ENCODE peak calls at places on chromosomes 12 and 14, in nine cellular contexts. W is Panc1; V is CD8-positive, alpha-beta T cell; M is CD4-positive, alpha-beta memory T cell; P is WERI-Rb-1; U is lung; K is kidney epithelial cell; F is neuronal stem cell; J is small intestine. I is an unnamed sample. For H3K36me3 and H3K27me3, the result is how much of the 10 kb centered on the place peaks cover.

GRCh38 chr14:92898732-92899131 is 24.2 kb upstream of the CHGA start:
- DNase-seq in W (no peak), V (no peak), M (no peak), P (no peak), U (no peak), K (no peak), F (no peak), J (no peak), I (no peak)

GRCh38 chr14:104188727-104189400 is 50.5 kb downstream of the KIF26A start:
- DNase-seq in W (no peak), V (no peak), M (no peak), P (no peak), U (no peak), K (no peak), F (no peak), J (no peak), I (no peak)

GRCh38 chr12:122094735-122095561 is 16.4 kb downstream of the MLXIP start:
- DNase-seq in W (no peak), V (no peak), M (peak), P (no peak), U (no peak), K (no peak), F (no peak), J (no peak), I (no peak)

GRCh38 chr12:693937-694533 is 30.8 kb upstream of the NINJ2 start:
- DNase-seq in W (no peak), V (no peak), M (no peak), P (no peak), U (no peak), K (no peak), F (no peak), J (no peak), I (no peak)

GRCh38 chr14:88851587-88851986 is 27.1 kb downstream of the TTC8 start:
- DNase-seq in W (no peak), V (no peak), M (no peak), P (no peak), U (no peak), K (no peak), F (no peak), J (no peak), I (no peak)

GRCh38 chr14:51676549-51676948 is 24.8 kb downstream of the FRMD6 start:
- DNase-seq in W (no peak), V (no peak), M (no peak), P (no peak), U (no peak), K (no peak), F (no peak), J (no peak), I (no peak)

GRCh38 chr14:104262515-104263514 is 124.4 kb downstream of the KIF26A start:
- DNase-seq in W (no peak), V (no peak), M (no peak), P (peak), U (no peak), K (no peak), F (no peak), J (no peak), I (peak)

GRCh38 chr14:52694761-52695480 is 437 bp downstream of the ERO1A start:
- DNase-seq in W (no peak), V (peak), M (peak), P (peak), U (peak), K (peak), F (peak), J (peak), I (peak)

GRCh38 chr14:105486333-105486973 is at the start of gene CRIP1:
- DNase-seq in W (no peak), V (no peak), M (peak), P (no peak), U (no peak), K (no peak), F (no peak), J (peak), I (no peak)

GRCh38 chr14:30005114-30005698 is 77.6 kb upstream of the PRKD1 start:
- DNase-seq in W (peak), V (no peak), M (no peak), P (peak), U (no peak), K (peak), F (peak), J (peak), I (peak)

GRCh38 chr12:60335765-60336164 is 739.9 kb downstream of the SLC16A7 start:
- DNase-seq in W (no peak), V (no peak), M (no peak), P (no peak), U (no peak), K (peak), F (no peak), J (no peak), I (no peak)

GRCh38 chr14:33165926-33166289 is 227.2 kb downstream of the NPAS3 start:
- DNase-seq in W (no peak), V (no peak), M (no peak), P (no peak), U (no peak), K (no peak), F (no peak), J (no peak), I (no peak)

GRCh38 chr12:67598598-67598997 is 49.9 kb upstream of the DYRK2 start:
- DNase-seq in W (no peak), V (no peak), M (no peak), P (no peak), U (no peak), K (no peak), F (no peak), J (no peak), I (no peak)

GRCh38 chr12:116222358-116222757 is 55.1 kb downstream of the MED13L start:
- DNase-seq in W (peak), V (no peak), M (no peak), P (no peak), U (peak), K (peak), F (no peak), J (peak), I (no peak)

GRCh38 chr12:4118017-4118510 is 155.5 kb upstream of the CCND2 start:
- DNase-seq in W (no peak), V (no peak), M (no peak), P (no peak), U (peak), K (no peak), F (no peak), J (peak), I (no peak)

GRCh38 chr12:86496595-86496994 is 240.4 kb upstream of the MGAT4C start:
- DNase-seq in W (no peak), V (no peak), M (no peak), P (no peak), U (no peak), K (no peak), F (no peak), J (no peak), I (no peak)

GRCh38 chr12:6536894-6537579 is 2.7 kb downstream of the GAPDH start:
- DNase-seq in W (no peak), V (no peak), M (no peak), P (no peak), U (no peak), K (no peak), F (no peak), J (no peak), I (peak)

GRCh38 chr12:10554228-10554970 is 48.7 kb downstream of the EIF2S3B start:
- DNase-seq in W (no peak), V (peak), M (no peak), P (no peak), U (no peak), K (no peak), F (no peak), J (peak), I (no peak)

GRCh38 chr12:13230500-13230899 is 34.0 kb downstream of the EMP1 start:
- DNase-seq in W (no peak), V (no peak), M (no peak), P (no peak), U (no peak), K (no peak), F (no peak), J (no peak), I (no peak)

GRCh38 chr14:93734086-93734822 is 54.0 kb downstream of the PRIMA1 start:
- DNase-seq in W (no peak), V (no peak), M (no peak), P (peak), U (no peak), K (no peak), F (no peak), J (no peak), I (peak)

GRCh38 chr14:102479777-102480176 is 29.8 kb downstream of the ANKRD9 start:
- DNase-seq in W (no peak), V (no peak), M (no peak), P (no peak), U (peak), K (no peak), F (no peak), J (peak), I (no peak)

GRCh38 chr14:93936245-93936644 is 9.1 kb downstream of the FAM181A start:
- DNase-seq in W (no peak), V (no peak), M (no peak), P (peak), U (no peak), K (no peak), F (peak), J (peak), I (peak)

GRCh38 chr12:57243521-57244305 is 7.3 kb downstream of the STAC3 start:
- DNase-seq in W (no peak), V (peak), M (peak), P (peak), U (peak), K (no peak), F (no peak), J (peak), I (peak)

DNA sequence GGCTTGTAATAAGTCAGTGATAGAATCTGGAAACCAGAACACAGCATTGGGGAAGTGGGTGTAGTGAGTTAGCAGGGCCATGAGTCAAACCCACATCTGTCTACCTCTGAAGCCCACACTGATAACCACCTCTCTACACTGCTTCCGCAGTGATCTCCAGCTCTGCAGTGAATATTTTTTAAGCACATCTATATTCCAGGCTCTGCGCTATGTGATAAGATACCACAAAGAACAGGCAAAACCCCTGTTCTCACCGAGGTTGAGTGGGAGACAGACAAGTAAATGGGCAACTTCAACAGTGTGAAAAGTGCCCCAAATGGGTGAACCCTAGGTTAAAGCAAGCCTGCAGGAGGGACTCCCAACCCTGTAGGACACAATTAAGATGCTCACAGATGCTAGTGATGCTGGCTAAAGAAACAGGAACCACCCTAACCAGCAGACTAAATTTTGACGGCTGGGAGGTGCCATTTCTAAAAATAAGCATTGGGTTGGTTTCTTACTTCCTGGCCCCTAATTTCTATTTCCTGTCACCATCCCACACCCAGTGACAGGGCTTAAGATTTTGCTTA is 375.0 kb downstream of the DPF3 start:
- DNase-seq in W (no peak), V (no peak), M (peak), P (no peak), U (no peak), K (no peak), F (no peak), J (peak), I (no peak)
- H3K4me3 ChIP-seq in W (no peak), V (peak), M (peak), P (no peak), U (no peak), K (no peak), F (no peak), J (no peak), I (no peak)

GRCh38 chr12:132349501-132350131 is 20.2 kb upstream of the GALNT9 start:
- DNase-seq in W (no peak), V (no peak), M (no peak), P (no peak), U (no peak), K (no peak), F (no peak), J (no peak), I (no peak)
- H3K36me3 ChIP-seq in W (under half), V (under half), M (under half), P (under half), U (under half), K (under half), F (under half), J (under half), I (under half)

DNA sequence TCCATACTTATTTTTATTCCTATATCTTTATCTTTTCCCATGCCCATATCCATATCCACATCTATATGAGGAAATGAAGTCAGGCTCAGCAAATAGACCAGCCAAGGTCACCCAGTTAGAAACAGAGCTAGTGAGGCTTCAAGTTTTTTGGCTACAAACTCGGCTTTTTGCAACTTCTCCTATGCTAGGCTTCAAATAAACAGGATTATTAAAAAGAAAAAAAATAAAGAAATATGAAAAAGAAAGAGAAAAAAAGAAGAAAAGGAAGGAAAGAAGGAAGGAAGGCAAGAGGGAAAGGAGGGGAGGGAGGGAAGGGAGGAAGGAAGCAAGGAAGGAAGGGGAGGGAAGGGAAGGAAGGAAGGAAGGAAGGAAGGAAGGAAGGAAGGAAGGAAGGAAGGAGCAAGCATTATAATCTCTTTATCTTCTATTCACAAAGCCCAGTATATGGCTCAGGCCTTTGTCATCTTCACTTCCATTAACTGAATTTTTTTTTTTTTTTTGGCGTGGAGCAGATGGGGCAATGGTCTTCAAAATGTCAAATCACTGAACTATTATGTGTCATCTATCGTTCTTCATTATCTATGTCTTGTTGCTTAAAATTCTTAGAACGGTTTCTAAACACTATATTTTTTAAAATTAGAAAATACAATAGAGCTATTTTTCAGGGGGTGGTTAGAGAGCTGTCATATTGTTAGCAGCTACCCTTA is 418.2 kb downstream of the VRK1 start:
- DNase-seq in W (no peak), V (no peak), M (no peak), P (no peak), U (no peak), K (no peak), F (no peak), J (no peak), I (no peak)
- H3K27me3 ChIP-seq in W (under half), V (under half), M (under half), P (half or more), U (under half), K (under half), F (under half), J (under half), I (under half)

GRCh38 chr12:112418248-112418595 is 525 bp upstream of the PTPN11 start:
- DNase-seq in W (no peak), V (no peak), M (no peak), P (no peak), U (no peak), K (no peak), F (no peak), J (no peak), I (no peak)

GRCh38 chr12:112421363-112421762 is 2.6 kb downstream of the PTPN11 start:
- DNase-seq in W (no peak), V (no peak), M (no peak), P (no peak), U (no peak), K (no peak), F (no peak), J (no peak), I (no peak)

GRCh38 chr12:112420740-112421139 is 2.0 kb downstream of the PTPN11 start:
- DNase-seq in W (no peak), V (no peak), M (no peak), P (no peak), U (no peak), K (no peak), F (no peak), J (no peak), I (no peak)

GRCh38 chr12:112419269-112420133 is 754 bp downstream of the PTPN11 start:
- DNase-seq in W (no peak), V (no peak), M (peak), P (no peak), U (peak), K (peak), F (peak), J (peak), I (no peak)

GRCh38 chr12:112418596-112419268 is at the start of gene PTPN11:
- DNase-seq in W (no peak), V (peak), M (peak), P (peak), U (peak), K (no peak), F (peak), J (peak), I (peak)
- H3K4me3 ChIP-seq in W (peak), V (peak), M (peak), P (peak), U (peak), K (peak), F (peak), J (peak), I (peak)

DNA sequence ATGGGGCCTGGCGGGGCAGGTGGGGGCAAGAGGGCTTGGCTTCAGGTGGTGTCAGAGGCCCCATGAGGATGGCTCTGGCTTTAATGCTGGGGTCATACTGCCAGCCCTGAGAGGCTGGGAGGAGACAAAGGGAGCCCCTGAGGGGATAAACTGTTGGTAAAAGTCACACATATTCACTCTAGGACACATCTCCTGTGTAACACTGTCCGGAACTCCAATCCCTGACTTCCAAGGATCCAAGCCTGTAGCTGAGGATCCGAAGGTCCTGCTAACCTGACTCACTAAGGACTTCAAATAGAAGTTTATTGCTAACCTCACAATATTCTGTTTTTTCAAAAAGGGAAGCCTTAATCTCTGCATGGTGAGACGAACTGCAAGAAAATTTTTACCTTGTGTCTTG is 39.2 kb upstream of the GPR68 start:
- DNase-seq in W (no peak), V (no peak), M (no peak), P (no peak), U (no peak), K (no peak), F (no peak), J (no peak), I (no peak)
- H3K36me3 ChIP-seq in W (under half), V (half or more), M (half or more), P (half or more), U (under half), K (under half), F (half or more), J (under half), I (under half)

GRCh38 chr14:56814468-56815074 is 4.3 kb upstream of the OTX2 start:
- DNase-seq in W (no peak), V (no peak), M (no peak), P (peak), U (no peak), K (no peak), F (no peak), J (no peak), I (peak)

GRCh38 chr14:56816575-56817391 is 6.5 kb upstream of the OTX2 start:
- DNase-seq in W (no peak), V (no peak), M (no peak), P (no peak), U (no peak), K (no peak), F (no peak), J (no peak), I (peak)

GRCh38 chr14:56813143-56813551 is 2.9 kb upstream of the OTX2 start:
- DNase-seq in W (no peak), V (no peak), M (no peak), P (no peak), U (no peak), K (no peak), F (no peak), J (no peak), I (peak)

GRCh38 chr14:56817396-56817921 is 7.2 kb upstream of the OTX2 start:
- DNase-seq in W (no peak), V (no peak), M (no peak), P (peak), U (no peak), K (no peak), F (no peak), J (no peak), I (no peak)

DNA sequence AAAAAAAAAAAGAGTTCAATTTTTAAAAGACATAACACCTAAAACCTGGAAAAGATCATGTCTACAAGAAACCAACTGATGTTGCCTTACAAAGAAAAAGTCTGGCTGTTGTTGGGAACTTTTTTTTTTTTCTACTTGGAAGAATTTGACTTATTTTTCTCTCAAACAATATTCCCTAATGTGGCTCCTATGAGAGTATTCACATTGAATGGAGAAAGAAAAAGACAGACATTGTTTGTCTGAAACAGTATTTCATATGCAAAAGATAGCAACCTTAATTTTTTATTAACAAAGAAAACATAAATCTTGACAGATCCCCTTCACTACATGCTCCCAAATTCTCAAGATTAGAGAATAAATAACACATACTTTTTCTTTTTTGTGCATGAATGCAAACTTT is 5.0 kb upstream of the OTX2 start:
- DNase-seq in W (no peak), V (no peak), M (no peak), P (no peak), U (no peak), K (no peak), F (no peak), J (no peak), I (no peak)
- H3K27me3 ChIP-seq in W (under half), V (under half), M (under half), P (under half), U (under half), K (half or more), F (half or more), J (under half), I (half or more)

DNA sequence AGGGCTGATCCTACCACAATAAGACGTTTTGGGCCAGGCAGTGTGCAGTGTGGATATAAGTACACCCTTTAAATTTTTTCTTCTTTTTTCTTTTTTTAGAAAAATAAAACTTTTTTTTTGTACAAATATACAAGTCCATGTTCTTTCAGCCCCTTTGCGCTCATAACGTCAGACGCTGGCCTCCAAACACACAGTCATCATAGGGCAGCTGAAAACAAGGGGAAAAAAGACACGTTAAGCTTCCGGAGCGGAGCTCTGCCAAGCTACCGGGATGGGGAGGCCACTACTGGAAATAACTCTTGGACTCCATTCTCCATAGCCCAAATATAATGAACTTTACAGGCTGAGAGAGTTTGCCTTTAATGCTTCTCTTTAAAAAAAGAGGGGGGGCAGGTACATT is 2.7 kb downstream of the NFKBIA start:
- DNase-seq in W (no peak), V (no peak), M (no peak), P (no peak), U (no peak), K (no peak), F (no peak), J (peak), I (no peak)
- H3K4me3 ChIP-seq in W (peak), V (peak), M (peak), P (no peak), U (peak), K (peak), F (no peak), J (peak), I (no peak)

I was measured in H7.